ENCODE peak calls at places on chromosome 19, in four cellular contexts. N is A172; T is mucosa of gallbladder; W is CD8-positive, alpha-beta memory T cell. K is an unnamed sample.

GRCh38 chr19:17304386-17305047 is 1.2 kb upstream of the MRPL34 start:
- DNase-seq in N (no peak), W (no peak), T (no peak), K (no peak)

GRCh38 chr19:51691122-51692064 is 1.7 kb upstream of the SPACA6 start:
- DNase-seq in W (no peak), N (no peak), T (no peak), K (peak; percentile 59)

GRCh38 chr19:45117666-45118065 is 24.7 kb downstream of the PPP1R37 start:
- DNase-seq in N (no peak), W (no peak), T (no peak), K (no peak)

GRCh38 chr19:22784051-22784450 is at the start of gene ZNF99:
- DNase-seq in N (no peak), W (no peak), T (peak; percentile 33), K (no peak)

GRCh38 chr19:45217193-45217956 is 27.8 kb downstream of the EXOC3L2 start:
- DNase-seq in W (no peak), N (no peak), T (no peak), K (no peak)

GRCh38 chr19:46478356-46478986 is 7.1 kb upstream of the PNMA8A start:
- DNase-seq in T (no peak), W (no peak), N (no peak), K (no peak)

GRCh38 chr19:45160870-45161714 is at the start of gene NKPD1:
- DNase-seq in T (peak; percentile 53), N (no peak), W (no peak), K (no peak)

GRCh38 chr19:50959731-50960500 is 7.1 kb upstream of the KLK5 start:
- DNase-seq in W (no peak), T (no peak), N (no peak), K (peak; percentile 9)

GRCh38 chr19:16904599-16904998 is 15.8 kb downstream of the F2RL3 start:
- DNase-seq in W (no peak), T (no peak), N (no peak), K (no peak)

GRCh38 chr19:17454579-17454978 is 6.1 kb upstream of the TMEM221 start:
- DNase-seq in W (no peak), T (no peak), N (no peak), K (no peak)

GRCh38 chr19:28642787-28643186 is 570.2 kb downstream of the UQCRFS1 start:
- DNase-seq in N (no peak), T (no peak), W (no peak), K (no peak)

GRCh38 chr19:52889931-52890330 is 7.5 kb downstream of the ZNF320 start:
- DNase-seq in N (no peak), T (no peak), W (no peak), K (no peak)